ENCODE peak calls at places on chromosomes 4 and X, in four cellular contexts. One of them, this sample, is unnamed.

GRCh38 chr4:89469930-89470375 is 162.4 kb upstream of the GPRIN3 start:
- DNase-seq in stomach: no peak
- DNase-seq in transverse colon: no peak
- DNase-seq in sigmoid colon: no peak
- DNase-seq in this sample: no peak

GRCh38 chr4:26748805-26749204 is 111.8 kb upstream of the STIM2 start:
- DNase-seq in stomach: no peak
- DNase-seq in transverse colon: no peak
- DNase-seq in sigmoid colon: no peak
- DNase-seq in this sample: no peak

GRCh38 chr4:103994059-103994458 is 274.3 kb upstream of the TACR3 start:
- DNase-seq in stomach: no peak
- DNase-seq in transverse colon: no peak
- DNase-seq in sigmoid colon: no peak
- DNase-seq in this sample: no peak

GRCh38 chrX:70477734-70478075 is 33.1 kb downstream of the DLG3 start:
- DNase-seq in stomach: no peak
- DNase-seq in transverse colon: no peak
- DNase-seq in sigmoid colon: no peak
- DNase-seq in this sample: no peak

GRCh38 chr4:7879127-7879526 is 60.5 kb downstream of the AFAP1 start:
- DNase-seq in stomach: no peak
- DNase-seq in transverse colon: no peak
- DNase-seq in sigmoid colon: peak; percentile 30
- DNase-seq in this sample: no peak

GRCh38 chr4:42626629-42627028 is 30.3 kb downstream of the ATP8A1 start:
- DNase-seq in stomach: no peak
- DNase-seq in transverse colon: no peak
- DNase-seq in sigmoid colon: no peak
- DNase-seq in this sample: no peak

GRCh38 chrX:110418220-110418856 is 59.7 kb downstream of the RTL9 start:
- DNase-seq in stomach: peak; percentile 32
- DNase-seq in transverse colon: no peak
- DNase-seq in sigmoid colon: no peak
- DNase-seq in this sample: no peak

GRCh38 chrX:3733043-3733430 is 19.6 kb upstream of the PRKX start:
- DNase-seq in stomach: no peak
- DNase-seq in transverse colon: no peak
- DNase-seq in sigmoid colon: no peak
- DNase-seq in this sample: no peak

GRCh38 chr4:26861434-26862186 is 969 bp downstream of the STIM2 start:
- DNase-seq in stomach: peak; percentile 76
- DNase-seq in transverse colon: peak; percentile 82
- DNase-seq in sigmoid colon: peak; percentile 86
- DNase-seq in this sample: peak; percentile 84

GRCh38 chrX:8090482-8090881 is 80.6 kb downstream of the VCX2 start:
- DNase-seq in stomach: no peak
- DNase-seq in transverse colon: no peak
- DNase-seq in sigmoid colon: no peak
- DNase-seq in this sample: no peak

GRCh38 chrX:148947399-148948025 is 447.1 kb downstream of the AFF2 start:
- DNase-seq in stomach: no peak
- DNase-seq in transverse colon: no peak
- DNase-seq in sigmoid colon: no peak
- DNase-seq in this sample: no peak

GRCh38 chr4:26574563-26574962 is 9.3 kb upstream of the TBC1D19 start:
- DNase-seq in stomach: no peak
- DNase-seq in transverse colon: no peak
- DNase-seq in sigmoid colon: no peak
- DNase-seq in this sample: no peak

GRCh38 chrX:151752847-151753246 is 18.3 kb downstream of the CNGA2 start:
- DNase-seq in stomach: no peak
- DNase-seq in transverse colon: no peak
- DNase-seq in sigmoid colon: no peak
- DNase-seq in this sample: no peak

GRCh38 chr4:24719615-24720014 is 75.8 kb upstream of the SOD3 start:
- DNase-seq in stomach: no peak
- DNase-seq in transverse colon: no peak
- DNase-seq in sigmoid colon: no peak
- DNase-seq in this sample: no peak

GRCh38 chrX:39877919-39878318 is 219.8 kb downstream of the BCOR start:
- DNase-seq in stomach: no peak
- DNase-seq in transverse colon: no peak
- DNase-seq in sigmoid colon: no peak
- DNase-seq in this sample: no peak

GRCh38 chr4:186723207-186724047 is at the start of gene FAT1:
- DNase-seq in stomach: peak; percentile 72
- DNase-seq in transverse colon: peak; percentile 71
- DNase-seq in sigmoid colon: peak; percentile 85
- DNase-seq in this sample: no peak

DNA sequence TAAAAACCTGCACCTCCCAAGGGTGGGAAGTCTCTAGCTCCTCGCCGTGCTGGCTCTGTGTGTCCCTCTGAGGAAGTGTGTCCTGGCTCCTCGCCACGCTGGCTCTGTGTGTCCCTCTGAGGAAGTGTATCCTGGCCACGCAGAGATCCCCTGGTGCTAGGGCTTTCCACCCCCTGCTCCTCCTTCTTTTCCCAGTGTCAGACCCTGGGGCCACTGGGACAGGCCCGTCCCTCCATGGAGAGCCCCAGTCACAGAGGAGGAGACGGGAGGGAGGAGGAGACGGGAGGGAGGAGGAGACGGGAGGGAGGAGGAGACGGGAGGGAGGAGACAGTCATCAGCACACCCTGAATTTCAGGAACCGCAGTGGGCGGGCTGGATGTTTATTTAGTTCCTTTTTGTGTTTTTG is 53.8 kb upstream of the HGFAC start:
- DNase-seq in stomach: peak; percentile 71
- DNase-seq in transverse colon: peak; percentile 74
- DNase-seq in sigmoid colon: peak; percentile 93
- DNase-seq in this sample: peak; percentile 88
- TF ChIP-seq POLR2AphosphoS5 in stomach: no peak
- TF ChIP-seq POLR2AphosphoS5 in transverse colon: peak; percentile 22
- TF ChIP-seq POLR2AphosphoS5 in sigmoid colon: no peak
- TF ChIP-seq POLR2AphosphoS5 in this sample: no peak

GRCh38 chr4:122793811-122794210 is 32.8 kb upstream of the FGF2 start:
- DNase-seq in stomach: no peak
- DNase-seq in transverse colon: no peak
- DNase-seq in sigmoid colon: no peak
- DNase-seq in this sample: no peak

GRCh38 chr4:122796801-122797404 is 29.7 kb upstream of the FGF2 start:
- DNase-seq in stomach: no peak
- DNase-seq in transverse colon: no peak
- DNase-seq in sigmoid colon: no peak
- DNase-seq in this sample: no peak

GRCh38 chr4:122798917-122799316 is 27.7 kb upstream of the FGF2 start:
- DNase-seq in stomach: no peak
- DNase-seq in transverse colon: no peak
- DNase-seq in sigmoid colon: no peak
- DNase-seq in this sample: no peak

GRCh38 chr4:122797405-122798094 is 29.1 kb upstream of the FGF2 start:
- DNase-seq in stomach: no peak
- DNase-seq in transverse colon: no peak
- DNase-seq in sigmoid colon: no peak
- DNase-seq in this sample: no peak

DNA sequence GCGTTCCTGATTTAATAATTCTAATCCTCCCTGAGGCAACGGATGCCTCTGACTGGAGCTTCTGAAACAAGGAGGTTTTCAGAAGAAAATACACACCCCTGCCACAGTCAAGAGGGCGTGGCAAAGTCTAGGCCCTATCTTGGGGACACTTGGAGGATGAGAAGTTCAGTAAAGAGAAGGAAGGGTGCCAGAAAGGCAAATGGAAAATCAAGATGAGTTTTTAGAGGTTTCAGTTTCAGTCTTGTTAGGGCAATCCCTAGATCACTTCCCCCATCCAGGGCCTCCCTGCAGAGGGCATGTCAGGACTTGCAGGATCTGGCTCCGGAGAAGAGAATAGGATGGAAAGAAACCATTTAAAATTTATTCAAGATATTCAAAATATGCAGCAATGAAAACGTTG is 28.5 kb upstream of the FGF2 start:
- DNase-seq in stomach: no peak
- DNase-seq in transverse colon: no peak
- DNase-seq in sigmoid colon: peak; percentile 72
- DNase-seq in this sample: no peak
- TF ChIP-seq EP300 in stomach: no peak
- TF ChIP-seq EP300 in transverse colon: no peak
- TF ChIP-seq EP300 in sigmoid colon: no peak
- TF ChIP-seq EP300 in this sample: no peak

GRCh38 chr4:151703401-151703800 is 57.4 kb downstream of the GATB start:
- DNase-seq in stomach: no peak
- DNase-seq in transverse colon: no peak
- DNase-seq in sigmoid colon: no peak
- DNase-seq in this sample: no peak

GRCh38 chr4:151712777-151713176 is 48.0 kb downstream of the GATB start:
- DNase-seq in stomach: no peak
- DNase-seq in transverse colon: no peak
- DNase-seq in sigmoid colon: no peak
- DNase-seq in this sample: no peak

GRCh38 chr4:151711680-151712079 is 49.1 kb downstream of the GATB start:
- DNase-seq in stomach: no peak
- DNase-seq in transverse colon: no peak
- DNase-seq in sigmoid colon: no peak
- DNase-seq in this sample: no peak

GRCh38 chr4:151709587-151709986 is 51.2 kb downstream of the GATB start:
- DNase-seq in stomach: no peak
- DNase-seq in transverse colon: no peak
- DNase-seq in sigmoid colon: no peak
- DNase-seq in this sample: no peak

DNA sequence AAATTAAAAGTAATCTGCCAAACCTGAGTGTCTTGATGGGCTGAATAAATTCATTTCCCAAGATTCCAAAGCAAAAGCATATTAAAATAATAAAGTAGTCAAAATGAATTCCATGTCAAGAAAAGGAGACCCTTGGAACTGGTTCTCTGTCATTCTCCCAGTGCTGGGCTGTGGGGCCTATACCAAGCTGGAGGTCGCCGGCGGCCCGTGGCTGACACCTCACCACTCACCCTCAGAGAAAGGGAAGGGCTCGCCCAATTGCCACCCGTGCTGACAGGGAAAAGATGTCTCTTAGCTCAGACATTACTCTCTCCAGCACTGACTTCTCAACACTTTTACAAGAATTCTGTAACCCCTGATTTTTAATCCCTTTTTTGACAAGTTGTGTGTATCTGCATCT is 51.7 kb downstream of the GATB start:
- DNase-seq in stomach: no peak
- DNase-seq in transverse colon: no peak
- DNase-seq in sigmoid colon: no peak
- DNase-seq in this sample: no peak
- TF ChIP-seq CTCF in stomach: no peak
- TF ChIP-seq CTCF in transverse colon: no peak
- TF ChIP-seq CTCF in sigmoid colon: no peak
- TF ChIP-seq CTCF in this sample: no peak

GRCh38 chr4:161714022-161714751 is 449.6 kb downstream of the FSTL5 start:
- DNase-seq in stomach: no peak
- DNase-seq in transverse colon: no peak
- DNase-seq in sigmoid colon: no peak
- DNase-seq in this sample: no peak

GRCh38 chr4:161717084-161717483 is 446.7 kb downstream of the FSTL5 start:
- DNase-seq in stomach: no peak
- DNase-seq in transverse colon: no peak
- DNase-seq in sigmoid colon: no peak
- DNase-seq in this sample: no peak

GRCh38 chr4:161714928-161715327 is 448.9 kb downstream of the FSTL5 start:
- DNase-seq in stomach: no peak
- DNase-seq in transverse colon: no peak
- DNase-seq in sigmoid colon: no peak
- DNase-seq in this sample: no peak
- TF ChIP-seq POLR2AphosphoS5 in stomach: no peak
- TF ChIP-seq POLR2AphosphoS5 in transverse colon: no peak
- TF ChIP-seq POLR2AphosphoS5 in sigmoid colon: no peak
- TF ChIP-seq POLR2AphosphoS5 in this sample: no peak

GRCh38 chrX:103629295-103630170 is 758 bp downstream of the TCEAL1 start:
- DNase-seq in stomach: peak; percentile 40
- DNase-seq in transverse colon: peak; percentile 60
- DNase-seq in sigmoid colon: peak; percentile 83
- DNase-seq in this sample: peak; percentile 74
- TF ChIP-seq EP300 in stomach: no peak
- TF ChIP-seq EP300 in transverse colon: peak; percentile 9
- TF ChIP-seq EP300 in sigmoid colon: no peak
- TF ChIP-seq EP300 in this sample: no peak

DNA sequence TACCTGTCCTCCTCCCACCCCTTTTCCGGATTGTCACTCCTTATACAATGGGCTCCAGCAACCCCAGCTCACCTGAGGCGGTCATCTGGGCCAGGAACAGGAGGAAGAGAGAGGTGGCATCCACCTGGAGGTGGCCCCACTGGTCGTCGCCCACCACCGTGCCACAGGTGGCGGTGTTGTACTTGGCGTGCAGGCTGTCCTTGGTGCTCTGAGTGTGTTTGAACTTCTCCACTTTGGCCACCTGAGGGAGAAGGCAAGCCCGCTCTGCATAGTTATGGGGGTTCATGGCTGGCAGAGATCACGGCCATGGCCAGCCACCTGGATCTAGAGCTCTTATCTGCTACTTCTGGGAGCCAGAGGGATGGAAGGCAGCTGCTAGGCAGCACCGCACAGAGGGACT is 32.9 kb downstream of the PHKA2 start:
- DNase-seq in stomach: no peak
- DNase-seq in transverse colon: no peak
- DNase-seq in sigmoid colon: no peak
- DNase-seq in this sample: no peak
- TF ChIP-seq CTCF in stomach: no peak
- TF ChIP-seq CTCF in transverse colon: no peak
- TF ChIP-seq CTCF in sigmoid colon: no peak
- TF ChIP-seq CTCF in this sample: no peak

GRCh38 chrX:154398668-154399526 is 720 bp downstream of the RPL10 start:
- DNase-seq in stomach: peak; percentile 89
- DNase-seq in transverse colon: peak; percentile 91
- DNase-seq in sigmoid colon: peak; percentile 95
- DNase-seq in this sample: peak; percentile 94
- TF ChIP-seq POLR2AphosphoS5 in stomach: peak; percentile 46
- TF ChIP-seq POLR2AphosphoS5 in transverse colon: no peak
- TF ChIP-seq POLR2AphosphoS5 in sigmoid colon: no peak
- TF ChIP-seq POLR2AphosphoS5 in this sample: peak; percentile 10